ENCODE peak calls at places on chromosome 13, in six cellular contexts. U, Y, D, E, M and L are unnamed samples. For H3K27me3, the result is how much of the 10 kb centered on the place peaks cover.

GRCh38 chr13:25807562-25807961 is 244.3 kb downstream of the SHISA2 start:
- DNase-seq in U (no peak), Y (no peak), D (no peak), E (no peak), M (no peak), L (no peak)

GRCh38 chr13:45950343-45950995 is 98.9 kb upstream of the SIAH3 start:
- DNase-seq in U (no peak), Y (peak), D (no peak), E (no peak), M (no peak), L (no peak)

GRCh38 chr13:30151398-30151797 is 156.0 kb downstream of the KATNAL1 start:
- DNase-seq in U (no peak), Y (no peak), D (no peak), E (no peak), M (no peak), L (no peak)

GRCh38 chr13:93496985-93497673 is 270.5 kb downstream of the GPC6 start:
- DNase-seq in U (no peak), Y (no peak), D (no peak), E (peak), M (no peak), L (no peak)

GRCh38 chr13:40115456-40115855 is 460.0 kb downstream of the COG6 start:
- DNase-seq in U (no peak), Y (no peak), D (no peak), E (no peak), M (no peak), L (no peak)

GRCh38 chr13:40125336-40125735 is 469.9 kb downstream of the COG6 start:
- DNase-seq in U (no peak), Y (no peak), D (no peak), E (no peak), M (no peak), L (no peak)

GRCh38 chr13:75181906-75182305 is 300.1 kb downstream of the TBC1D4 start:
- DNase-seq in U (no peak), Y (no peak), D (no peak), E (no peak), M (no peak), L (no peak)

GRCh38 chr13:99681695-99682094 is 180.4 kb downstream of the TM9SF2 start:
- DNase-seq in U (no peak), Y (no peak), D (no peak), E (no peak), M (no peak), L (no peak)

GRCh38 chr13:98576963-98577822 is at the start of gene STK24:
- DNase-seq in U (peak), Y (peak), D (no peak), E (peak), M (peak), L (peak)

GRCh38 chr13:52399708-52400107 is 6.3 kb downstream of the THSD1 start:
- DNase-seq in U (no peak), Y (no peak), D (no peak), E (no peak), M (no peak), L (no peak)

GRCh38 chr13:45194081-45194939 is 6.5 kb downstream of the KCTD4 start:
- DNase-seq in U (no peak), Y (no peak), D (no peak), E (no peak), M (peak), L (no peak)

GRCh38 chr13:102651892-102652291 is 43.0 kb downstream of the METTL21C start:
- DNase-seq in U (no peak), Y (no peak), D (no peak), E (no peak), M (no peak), L (no peak)

GRCh38 chr13:22812793-22813192 is 368.0 kb upstream of the SGCG start:
- DNase-seq in U (no peak), Y (no peak), D (no peak), E (no peak), M (no peak), L (no peak)

GRCh38 chr13:113726961-113727411 is 32.0 kb upstream of the TMEM255B start:
- DNase-seq in U (peak), Y (no peak), D (no peak), E (no peak), M (no peak), L (no peak)

GRCh38 chr13:32048816-32049215 is 17.2 kb downstream of the FRY start:
- DNase-seq in U (no peak), Y (peak), D (no peak), E (no peak), M (no peak), L (no peak)

GRCh38 chr13:87684850-87685735 is 13.9 kb downstream of the SLITRK5 start:
- DNase-seq in U (no peak), Y (no peak), D (no peak), E (no peak), M (no peak), L (no peak)

GRCh38 chr13:36131931-36132297 is 732 bp upstream of the DCLK1 start:
- DNase-seq in U (peak), Y (no peak), D (no peak), E (no peak), M (peak), L (no peak)

GRCh38 chr13:54536112-54536511 is 1507.5 kb downstream of the OLFM4 start:
- DNase-seq in U (no peak), Y (no peak), D (no peak), E (peak), M (no peak), L (no peak)

GRCh38 chr13:78829821-78830220 is 170.9 kb upstream of the OBI1 start:
- DNase-seq in U (no peak), Y (no peak), D (no peak), E (no peak), M (no peak), L (no peak)

GRCh38 chr13:30978981-30979956 is 46.8 kb downstream of the TEX26 start:
- DNase-seq in U (no peak), Y (peak), D (no peak), E (peak), M (peak), L (peak)

GRCh38 chr13:43963726-43964125 is 84.0 kb downstream of the LACC1 start:
- DNase-seq in U (no peak), Y (no peak), D (no peak), E (peak), M (no peak), L (no peak)

GRCh38 chr13:18921063-18921462 is 260.6 kb downstream of the TUBA3C start:
- DNase-seq in U (no peak), Y (no peak), D (no peak), E (no peak), M (no peak), L (no peak)

GRCh38 chr13:38309397-38309796 is 40.3 kb upstream of the UFM1 start:
- DNase-seq in U (no peak), Y (no peak), D (no peak), E (no peak), M (no peak), L (no peak)

GRCh38 chr13:30256713-30257432 is 50.5 kb downstream of the KATNAL1 start:
- DNase-seq in U (no peak), Y (no peak), D (no peak), E (peak), M (no peak), L (no peak)

GRCh38 chr13:72536668-72537399 is 190.6 kb downstream of the MZT1 start:
- DNase-seq in U (no peak), Y (no peak), D (no peak), E (peak), M (no peak), L (no peak)

GRCh38 chr13:58239774-58240268 is 608.3 kb downstream of the PCDH17 start:
- DNase-seq in U (no peak), Y (no peak), D (no peak), E (no peak), M (peak), L (no peak)

GRCh38 chr13:71751074-71751473 is 115.9 kb downstream of the DACH1 start:
- DNase-seq in U (no peak), Y (no peak), D (no peak), E (no peak), M (no peak), L (no peak)

GRCh38 chr13:39347926-39348901 is 254.8 kb downstream of the LHFPL6 start:
- DNase-seq in U (no peak), Y (no peak), D (no peak), E (peak), M (peak), L (no peak)

GRCh38 chr13:30862707-30863106 is 43.4 kb upstream of the MEDAG start:
- DNase-seq in U (no peak), Y (no peak), D (no peak), E (no peak), M (peak), L (no peak)

GRCh38 chr13:58151452-58151851 is 519.9 kb downstream of the PCDH17 start:
- DNase-seq in U (no peak), Y (no peak), D (no peak), E (no peak), M (no peak), L (no peak)

DNA sequence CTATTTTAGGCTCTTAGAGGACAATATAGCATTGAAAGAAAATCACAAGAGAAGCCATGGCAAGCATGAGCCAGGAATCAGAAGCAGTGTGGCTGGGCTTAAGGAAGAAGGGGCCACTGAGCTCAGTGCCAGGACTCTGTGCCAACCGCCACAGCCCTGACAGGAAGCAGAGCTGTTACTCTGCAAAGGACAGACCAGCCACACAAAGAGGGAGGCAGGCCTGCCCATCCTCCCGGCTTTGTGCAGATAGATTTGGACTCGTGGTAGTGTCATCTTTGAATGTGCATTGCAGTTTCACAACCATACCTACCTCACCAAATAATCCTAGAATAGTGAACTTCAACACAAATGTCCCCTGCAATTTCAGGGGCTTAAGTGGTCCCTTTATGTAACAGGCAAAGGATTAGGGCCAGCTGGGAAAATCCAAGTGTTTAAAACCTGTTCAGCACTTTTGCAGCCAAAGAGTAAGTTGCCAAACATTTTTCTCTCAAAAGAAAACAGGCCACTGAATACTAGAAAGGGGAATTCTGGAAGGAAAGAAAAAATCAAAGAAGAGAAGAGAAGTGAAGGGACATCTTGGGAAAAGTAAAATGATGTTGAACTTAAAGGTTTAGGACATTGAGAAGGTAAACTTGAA is 55.1 kb upstream of the CLDN10 start:
- DNase-seq in U (peak), Y (peak), D (no peak), E (no peak), M (peak), L (no peak)
- H3K4me3 ChIP-seq in U (no peak), Y (no peak), D (no peak), E (no peak), M (no peak), L (no peak)

GRCh38 chr13:66586489-66586888 is 643.6 kb downstream of the PCDH9 start:
- DNase-seq in U (no peak), Y (peak), D (no peak), E (no peak), M (no peak), L (no peak)
- TF ChIP-seq CTCF in U (no peak), Y (no peak), D (no peak), E (no peak), M (no peak), L (no peak)

GRCh38 chr13:111661052-111661451 is 340.6 kb downstream of the TEX29 start:
- DNase-seq in U (no peak), Y (no peak), D (no peak), E (no peak), M (no peak), L (no peak)
- H3K27me3 ChIP-seq in U (under half), Y (under half), D (under half), E (under half), M (under half), L (under half)

DNA sequence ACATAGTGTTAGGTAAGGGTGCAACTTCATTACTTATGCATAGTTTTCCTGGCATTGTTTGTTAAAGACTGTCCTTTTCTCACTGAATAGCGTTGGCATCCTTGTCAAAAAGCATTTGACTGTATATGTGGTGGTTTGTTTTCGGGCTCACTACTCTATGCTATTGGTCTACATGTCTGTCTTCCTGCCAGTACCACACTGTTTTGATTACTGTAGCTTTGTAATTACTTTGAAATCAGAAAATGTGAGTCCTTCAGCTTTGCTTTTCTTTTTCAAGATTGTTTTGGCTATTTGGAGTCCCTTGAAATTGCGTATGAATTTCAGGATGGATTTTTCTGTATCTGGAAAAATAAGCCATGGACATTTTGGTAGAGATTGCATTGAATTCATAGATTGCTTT is 56.0 kb downstream of the IFT88 start:
- DNase-seq in U (no peak), Y (no peak), D (no peak), E (no peak), M (no peak), L (no peak)
- H3K4me3 ChIP-seq in U (no peak), Y (no peak), D (no peak), E (no peak), M (no peak), L (no peak)